ENCODE peak calls at places on chromosomes 1 and 21, in four cellular contexts. Z is kidney epithelial cell, I is left lung, G is left ventricle myocardium inferior. S is an unnamed sample. For H3K27me3, the result is how much of the 10 kb centered on the place peaks cover.

GRCh38 chr1:159799446-159799985 is 2.6 kb upstream of the FCRL6 start:
- DNase-seq in Z (peak), I (no peak), G (no peak), S (no peak)

GRCh38 chr1:205216588-205216987 is 5.1 kb upstream of the DSTYK start:
- DNase-seq in Z (no peak), I (no peak), G (no peak), S (no peak)

GRCh38 chr1:198763298-198763714 is 124.5 kb downstream of the PTPRC start:
- DNase-seq in Z (no peak), I (no peak), G (no peak), S (no peak)

GRCh38 chr1:173913111-173913510 is 4.0 kb downstream of the SERPINC1 start:
- DNase-seq in Z (no peak), I (no peak), G (no peak), S (no peak)

GRCh38 chr1:65149391-65149729 is 1.4 kb downstream of the AK4 start:
- DNase-seq in Z (no peak), I (no peak), G (no peak), S (no peak)

GRCh38 chr1:235867903-235868469 is 1.3 kb upstream of the LYST start:
- DNase-seq in Z (no peak), I (no peak), G (no peak), S (no peak)

GRCh38 chr21:29656504-29657227 is 283.1 kb downstream of the GRIK1 start:
- DNase-seq in Z (peak), I (no peak), G (no peak), S (no peak)

GRCh38 chr1:6261615-6261995 is 707 bp upstream of the GPR153 start:
- DNase-seq in Z (no peak), I (no peak), G (no peak), S (no peak)

GRCh38 chr1:8359617-8360481 is 41.9 kb downstream of the SLC45A1 start:
- DNase-seq in Z (no peak), I (no peak), G (no peak), S (no peak)

GRCh38 chr1:195939844-195940243 is 668.4 kb downstream of the KCNT2 start:
- DNase-seq in Z (no peak), I (no peak), G (no peak), S (no peak)

GRCh38 chr1:166952002-166952746 is 23.2 kb downstream of the ILDR2 start:
- DNase-seq in Z (peak), I (no peak), G (peak), S (no peak)

GRCh38 chr1:224081604-224082003 is 32.3 kb upstream of the FBXO28 start:
- DNase-seq in Z (no peak), I (no peak), G (no peak), S (no peak)

GRCh38 chr1:155529109-155529508 is 33.5 kb downstream of the ASH1L start:
- DNase-seq in Z (no peak), I (no peak), G (no peak), S (no peak)

GRCh38 chr1:47714368-47714767 is 276.5 kb downstream of the FOXD2 start:
- DNase-seq in Z (no peak), I (no peak), G (no peak), S (no peak)

GRCh38 chr1:59570524-59570923 is 244.2 kb upstream of the HOOK1 start:
- DNase-seq in Z (no peak), I (no peak), G (no peak), S (no peak)

GRCh38 chr21:45869121-45870007 is 112.2 kb upstream of the COL6A1 start:
- DNase-seq in Z (no peak), I (peak), G (no peak), S (no peak)

GRCh38 chr1:118266436-118266835 is 81.4 kb upstream of the SPAG17 start:
- DNase-seq in Z (peak), I (no peak), G (no peak), S (no peak)

GRCh38 chr1:203557958-203558760 is 64.2 kb downstream of the OPTC start:
- DNase-seq in Z (peak), I (no peak), G (peak), S (no peak)

GRCh38 chr21:41319273-41319672 is 2.7 kb downstream of the FAM3B start:
- DNase-seq in Z (no peak), I (no peak), G (no peak), S (peak)

GRCh38 chr1:60458111-60458510 is 384.5 kb upstream of the C1orf87 start:
- DNase-seq in Z (no peak), I (no peak), G (no peak), S (no peak)

GRCh38 chr21:29938968-29939858 is 583 bp downstream of the GRIK1 start:
- DNase-seq in Z (no peak), I (peak), G (no peak), S (no peak)

GRCh38 chr1:34279971-34280370 is 103.3 kb downstream of the C1orf94 start:
- DNase-seq in Z (no peak), I (no peak), G (no peak), S (no peak)

GRCh38 chr21:25179116-25179515 is 428.2 kb downstream of the MRPL39 start:
- DNase-seq in Z (no peak), I (no peak), G (no peak), S (no peak)

GRCh38 chr1:53878492-53879105 is 11.0 kb downstream of the YIPF1 start:
- DNase-seq in Z (peak), I (no peak), G (no peak), S (peak)

GRCh38 chr1:1617925-1618324 is 2.6 kb downstream of the MIB2 start:
- DNase-seq in Z (no peak), I (peak), G (no peak), S (no peak)

GRCh38 chr1:178542554-178543290 is 29.8 kb downstream of the TEX35 start:
- DNase-seq in Z (no peak), I (peak), G (peak), S (peak)

GRCh38 chr1:28279721-28280120 is 20.4 kb downstream of the SESN2 start:
- DNase-seq in Z (no peak), I (no peak), G (no peak), S (no peak)

GRCh38 chr1:28281608-28282425 is 22.5 kb downstream of the SESN2 start:
- DNase-seq in Z (no peak), I (no peak), G (no peak), S (no peak)

GRCh38 chr1:28278763-28279162 is 19.4 kb downstream of the SESN2 start:
- DNase-seq in Z (no peak), I (no peak), G (no peak), S (no peak)

GRCh38 chr1:28280961-28281360 is 21.6 kb downstream of the SESN2 start:
- DNase-seq in Z (no peak), I (no peak), G (no peak), S (no peak)

GRCh38 chr1:28280501-28280900 is 21.2 kb downstream of the SESN2 start:
- DNase-seq in Z (no peak), I (no peak), G (no peak), S (no peak)
- TF ChIP-seq CTCF in Z (no peak), I (no peak), G (no peak), S (no peak)

GRCh38 chr1:220917101-220917500 is 37.9 kb downstream of the HLX start:
- DNase-seq in Z (no peak), I (no peak), G (no peak), S (no peak)

GRCh38 chr1:220914283-220915116 is 35.3 kb downstream of the HLX start:
- DNase-seq in Z (no peak), I (no peak), G (no peak), S (no peak)

GRCh38 chr1:220917535-220918209 is 38.4 kb downstream of the HLX start:
- DNase-seq in Z (no peak), I (no peak), G (no peak), S (no peak)

GRCh38 chr1:220915117-220915440 is 35.8 kb downstream of the HLX start:
- DNase-seq in Z (no peak), I (no peak), G (no peak), S (no peak)

GRCh38 chr1:220915954-220916353 is 36.7 kb downstream of the HLX start:
- DNase-seq in Z (no peak), I (no peak), G (no peak), S (no peak)
- H3K27me3 ChIP-seq in Z (under half), I (under half), G (under half), S (under half)

DNA sequence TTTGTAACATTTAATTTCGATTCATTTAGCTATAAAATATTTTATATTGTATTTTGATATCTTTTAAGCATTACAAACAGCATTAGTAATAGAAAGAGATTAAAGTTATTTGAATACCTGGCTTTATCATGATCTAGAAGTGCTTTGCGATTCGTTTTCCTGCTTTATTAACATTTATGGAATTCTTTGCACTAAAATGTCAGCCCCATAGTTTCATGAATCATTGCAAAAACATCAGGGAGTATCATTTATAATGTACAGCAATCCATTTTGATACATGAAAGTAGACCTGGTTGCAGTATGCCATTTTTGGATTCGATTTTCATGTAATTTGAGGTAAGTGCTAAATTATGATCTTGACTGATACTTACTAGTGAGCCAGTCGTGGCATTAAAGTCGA is 108.0 kb upstream of the DPYD start:
- DNase-seq in Z (no peak), I (no peak), G (no peak), S (no peak)
- TF ChIP-seq CTCF in Z (no peak), I (no peak), G (no peak), S (no peak)

GRCh38 chr1:90486134-90486824 is 230.8 kb downstream of the BARHL2 start:
- DNase-seq in Z (no peak), I (no peak), G (no peak), S (no peak)
- H3K27me3 ChIP-seq in Z (under half), I (under half), G (under half), S (under half)

GRCh38 chr1:112466078-112466660 is 42.6 kb upstream of the WNT2B start:
- DNase-seq in Z (peak), I (peak), G (peak), S (peak)
- TF ChIP-seq CTCF in Z (peak), I (peak), G (peak), S (peak)

GRCh38 chr1:20491178-20491577 is 5.2 kb upstream of the CAMK2N1 start:
- DNase-seq in Z (no peak), I (no peak), G (no peak), S (no peak)
- H3K27me3 ChIP-seq in Z (under half), I (under half), G (under half), S (under half)

DNA sequence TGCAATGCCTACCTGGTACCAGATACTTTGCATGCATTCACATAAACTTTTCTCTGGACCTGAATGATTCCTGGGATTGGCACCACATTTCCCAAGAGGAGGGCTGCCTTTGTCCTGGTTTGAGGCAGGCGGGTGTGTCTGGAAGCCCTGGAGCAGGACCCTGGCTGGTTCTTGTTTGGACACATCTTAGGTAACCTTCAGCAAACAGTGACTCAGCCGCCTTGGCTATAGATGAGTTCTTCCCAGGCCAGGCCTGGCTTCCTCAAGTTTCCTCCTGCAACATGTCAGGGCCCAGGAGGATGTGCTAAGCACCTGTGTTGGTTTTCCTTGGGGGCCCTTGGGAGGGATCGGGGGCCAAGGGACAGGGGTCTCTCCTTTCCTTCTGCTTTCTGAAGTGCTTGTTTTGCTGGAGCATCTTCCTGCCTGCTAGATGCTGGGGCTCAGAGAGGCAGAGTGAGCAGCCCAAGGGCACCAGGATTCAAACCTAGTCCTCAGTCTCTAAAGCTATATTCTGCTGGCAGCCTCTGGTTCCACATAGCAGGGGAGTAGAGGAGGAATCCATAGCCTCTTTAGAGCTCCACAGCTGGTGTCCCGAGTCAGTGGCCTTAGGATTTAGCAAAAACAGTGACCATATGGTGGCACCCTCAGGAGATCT is 38.2 kb downstream of the PAX7 start:
- DNase-seq in Z (no peak), I (no peak), G (no peak), S (peak)
- TF ChIP-seq CTCF in Z (no peak), I (no peak), G (no peak), S (no peak)

GRCh38 chr1:18404460-18404859 is 76.3 kb upstream of the KLHDC7A start:
- DNase-seq in Z (no peak), I (no peak), G (no peak), S (no peak)
- H3K27me3 ChIP-seq in Z (under half), I (under half), G (half or more), S (under half)

GRCh38 chr1:78607944-78608343 is 12.3 kb upstream of the IFI44L start:
- DNase-seq in Z (no peak), I (peak), G (no peak), S (peak)

GRCh38 chr1:78604643-78605042 is 15.6 kb upstream of the IFI44L start:
- DNase-seq in Z (no peak), I (no peak), G (no peak), S (no peak)

GRCh38 chr1:78603206-78603605 is 17.0 kb upstream of the IFI44L start:
- DNase-seq in Z (no peak), I (no peak), G (no peak), S (no peak)

GRCh38 chr1:78606274-78606673 is 14.0 kb upstream of the IFI44L start:
- DNase-seq in Z (no peak), I (no peak), G (no peak), S (no peak)

GRCh38 chr1:78607334-78607927 is 12.8 kb upstream of the IFI44L start:
- DNase-seq in Z (no peak), I (no peak), G (no peak), S (no peak)
- TF ChIP-seq CTCF in Z (peak), I (peak), G (peak), S (peak)